ENCODE peak calls at places on chromosome 1, in six cellular contexts. One of them, this sample, is unnamed.

GRCh38 chr1:240498335-240498734 is 113.6 kb downstream of the GREM2 start:
- DNase-seq in GM12865: no peak
- DNase-seq in AG10803: no peak
- DNase-seq in aorta: no peak
- DNase-seq in stomach: no peak
- DNase-seq in cardiac muscle cell: no peak
- DNase-seq in this sample: no peak

GRCh38 chr1:248858096-248858890 is 592 bp downstream of the ZNF692 start:
- DNase-seq in GM12865: peak
- DNase-seq in AG10803: peak
- DNase-seq in aorta: peak
- DNase-seq in stomach: peak
- DNase-seq in cardiac muscle cell: peak
- DNase-seq in this sample: peak

GRCh38 chr1:203539831-203540546 is 46.0 kb downstream of the OPTC start:
- DNase-seq in GM12865: no peak
- DNase-seq in AG10803: no peak
- DNase-seq in aorta: no peak
- DNase-seq in stomach: no peak
- DNase-seq in cardiac muscle cell: no peak
- DNase-seq in this sample: no peak

GRCh38 chr1:169995993-169996392 is 78.5 kb downstream of the KIFAP3 start:
- DNase-seq in GM12865: no peak
- DNase-seq in AG10803: no peak
- DNase-seq in aorta: no peak
- DNase-seq in stomach: no peak
- DNase-seq in cardiac muscle cell: no peak
- DNase-seq in this sample: no peak

GRCh38 chr1:31617917-31618746 is 643 bp downstream of the HCRTR1 start:
- DNase-seq in GM12865: peak
- DNase-seq in AG10803: no peak
- DNase-seq in aorta: no peak
- DNase-seq in stomach: peak
- DNase-seq in cardiac muscle cell: peak
- DNase-seq in this sample: peak

GRCh38 chr1:198937231-198938031 is 298.6 kb downstream of the PTPRC start:
- DNase-seq in GM12865: peak
- DNase-seq in AG10803: peak
- DNase-seq in aorta: peak
- DNase-seq in stomach: no peak
- DNase-seq in cardiac muscle cell: peak
- DNase-seq in this sample: peak

GRCh38 chr1:3186526-3186921 is 117.5 kb downstream of the PRDM16 start:
- DNase-seq in GM12865: no peak
- DNase-seq in AG10803: peak
- DNase-seq in aorta: peak
- DNase-seq in stomach: peak
- DNase-seq in cardiac muscle cell: peak
- DNase-seq in this sample: no peak

GRCh38 chr1:53325326-53326087 is 2.4 kb downstream of the LRP8 start:
- DNase-seq in GM12865: no peak
- DNase-seq in AG10803: no peak
- DNase-seq in aorta: no peak
- DNase-seq in stomach: no peak
- DNase-seq in cardiac muscle cell: no peak
- DNase-seq in this sample: no peak

GRCh38 chr1:12059722-12060464 is 3.2 kb upstream of the TNFRSF8 start:
- DNase-seq in GM12865: peak
- DNase-seq in AG10803: no peak
- DNase-seq in aorta: no peak
- DNase-seq in stomach: no peak
- DNase-seq in cardiac muscle cell: no peak
- DNase-seq in this sample: no peak

GRCh38 chr1:94925561-94926364 is 1.1 kb downstream of the CNN3 start:
- DNase-seq in GM12865: peak
- DNase-seq in AG10803: peak
- DNase-seq in aorta: peak
- DNase-seq in stomach: peak
- DNase-seq in cardiac muscle cell: peak
- DNase-seq in this sample: peak

GRCh38 chr1:208004851-208005250 is 93.9 kb upstream of the CD34 start:
- DNase-seq in GM12865: no peak
- DNase-seq in AG10803: peak
- DNase-seq in aorta: no peak
- DNase-seq in stomach: no peak
- DNase-seq in cardiac muscle cell: peak
- DNase-seq in this sample: no peak

GRCh38 chr1:74504125-74505065 is 8.0 kb downstream of the LRRC53 start:
- DNase-seq in GM12865: peak
- DNase-seq in AG10803: peak
- DNase-seq in aorta: no peak
- DNase-seq in stomach: no peak
- DNase-seq in cardiac muscle cell: peak
- DNase-seq in this sample: peak

GRCh38 chr1:214718724-214719123 is 115.7 kb downstream of the CENPF start:
- DNase-seq in GM12865: no peak
- DNase-seq in AG10803: no peak
- DNase-seq in aorta: no peak
- DNase-seq in stomach: no peak
- DNase-seq in cardiac muscle cell: peak
- DNase-seq in this sample: no peak

GRCh38 chr1:71796044-71796443 is 486.3 kb downstream of the NEGR1 start:
- DNase-seq in GM12865: no peak
- DNase-seq in AG10803: no peak
- DNase-seq in aorta: no peak
- DNase-seq in stomach: no peak
- DNase-seq in cardiac muscle cell: no peak
- DNase-seq in this sample: no peak

GRCh38 chr1:217889401-217889800 is 258.3 kb downstream of the SPATA17 start:
- DNase-seq in GM12865: no peak
- DNase-seq in AG10803: no peak
- DNase-seq in aorta: no peak
- DNase-seq in stomach: no peak
- DNase-seq in cardiac muscle cell: no peak
- DNase-seq in this sample: peak

GRCh38 chr1:211688421-211688820 is 13.0 kb upstream of the NEK2 start:
- DNase-seq in GM12865: no peak
- DNase-seq in AG10803: no peak
- DNase-seq in aorta: no peak
- DNase-seq in stomach: no peak
- DNase-seq in cardiac muscle cell: no peak
- DNase-seq in this sample: no peak

GRCh38 chr1:182685186-182685585 is 799 bp upstream of the RGS8 start:
- DNase-seq in GM12865: no peak
- DNase-seq in AG10803: no peak
- DNase-seq in aorta: no peak
- DNase-seq in stomach: no peak
- DNase-seq in cardiac muscle cell: no peak
- DNase-seq in this sample: no peak

GRCh38 chr1:233294991-233295774 is at the start of gene PCNX2:
- DNase-seq in GM12865: peak
- DNase-seq in AG10803: peak
- DNase-seq in aorta: no peak
- DNase-seq in stomach: peak
- DNase-seq in cardiac muscle cell: peak
- DNase-seq in this sample: peak